ENCODE peak calls at places on chromosome 11, in four cellular contexts. V is neuronal stem cell, L is H9, H is mesenchymal stem cell. Q is an unnamed sample.

GRCh38 chr11:19973136-19973635 is 187.1 kb downstream of the DBX1 start:
- DNase-seq in V (no peak), L (no peak), H (no peak), Q (no peak)

GRCh38 chr11:68373810-68374501 is 61.6 kb downstream of the LRP5 start:
- DNase-seq in V (no peak), L (no peak), H (peak; percentile 72), Q (peak; percentile 15)

GRCh38 chr11:58121101-58121500 is 4.2 kb downstream of the OR9I1 start:
- DNase-seq in V (no peak), L (no peak), H (no peak), Q (peak; percentile 5)

GRCh38 chr11:2293396-2294339 is 8.1 kb downstream of the C11orf21 start:
- DNase-seq in V (no peak), L (peak; percentile 45), H (no peak), Q (no peak)

GRCh38 chr11:19869946-19870589 is 157.4 kb downstream of the NAV2 start:
- DNase-seq in V (no peak), L (no peak), H (no peak), Q (no peak)

GRCh38 chr11:48242501-48242900 is 2.4 kb upstream of the OR4X2 start:
- DNase-seq in V (no peak), L (no peak), H (no peak), Q (no peak)

GRCh38 chr11:96113100-96113710 is 189.3 kb upstream of the MTMR2 start:
- DNase-seq in V (no peak), L (no peak), H (peak; percentile 50), Q (peak; percentile 77)

GRCh38 chr11:64817476-64817875 is 7.1 kb upstream of the MEN1 start:
- DNase-seq in V (no peak), L (no peak), H (no peak), Q (no peak)

GRCh38 chr11:50073113-50074105 is 40.7 kb downstream of the OR4C45 start:
- DNase-seq in V (no peak), L (no peak), H (no peak), Q (no peak)

GRCh38 chr11:1763796-1764661 is at the start of gene CTSD:
- DNase-seq in V (peak; percentile 84), L (peak; percentile 80), H (peak; percentile 70), Q (peak; percentile 69)

GRCh38 chr11:2838091-2838490 is 47.5 kb downstream of the CDKN1C start:
- DNase-seq in V (no peak), L (no peak), H (no peak), Q (no peak)

GRCh38 chr11:19660076-19660475 is 52.6 kb upstream of the NAV2 start:
- DNase-seq in V (no peak), L (no peak), H (peak; percentile 70), Q (peak; percentile 85)

GRCh38 chr11:2271077-2271326 is 614 bp upstream of the ASCL2 start:
- DNase-seq in V (no peak), L (no peak), H (no peak), Q (no peak)

GRCh38 chr11:43585877-43586608 is 94.5 kb upstream of the HSD17B12 start:
- DNase-seq in V (no peak), L (no peak), H (no peak), Q (no peak)

GRCh38 chr11:106156290-106156937 is 79.0 kb downstream of the AASDHPPT start:
- DNase-seq in V (peak; percentile 21), L (no peak), H (peak; percentile 89), Q (peak; percentile 83)

GRCh38 chr11:111378773-111379499 is at the start of gene POU2AF1:
- DNase-seq in V (no peak), L (peak; percentile 47), H (no peak), Q (peak; percentile 43)

GRCh38 chr11:59263225-59263894 is 50.6 kb upstream of the MPEG1 start:
- DNase-seq in V (peak; percentile 26), L (peak; percentile 79), H (no peak), Q (no peak)

GRCh38 chr11:132318421-132319157 is 948.2 kb downstream of the NTM start:
- DNase-seq in V (no peak), L (no peak), H (peak; percentile 10), Q (peak; percentile 76)

GRCh38 chr11:110433393-110434333 is 3.9 kb downstream of the FDX1 start:
- DNase-seq in V (no peak), L (no peak), H (peak; percentile 47), Q (peak; percentile 42)

GRCh38 chr11:96748639-96749370 is 359.0 kb downstream of the JRKL start:
- DNase-seq in V (no peak), L (no peak), H (peak; percentile 49), Q (peak; percentile 46)

GRCh38 chr11:70885721-70886305 is 366.6 kb downstream of the SHANK2 start:
- DNase-seq in V (no peak), L (no peak), H (peak; percentile 54), Q (peak; percentile 11)

GRCh38 chr11:111387318-111387863 is 8.3 kb upstream of the POU2AF1 start:
- DNase-seq in V (no peak), L (no peak), H (no peak), Q (no peak)

GRCh38 chr11:73614591-73614990 is 16.7 kb upstream of the FAM168A start:
- DNase-seq in V (no peak), L (no peak), H (no peak), Q (no peak)

DNA sequence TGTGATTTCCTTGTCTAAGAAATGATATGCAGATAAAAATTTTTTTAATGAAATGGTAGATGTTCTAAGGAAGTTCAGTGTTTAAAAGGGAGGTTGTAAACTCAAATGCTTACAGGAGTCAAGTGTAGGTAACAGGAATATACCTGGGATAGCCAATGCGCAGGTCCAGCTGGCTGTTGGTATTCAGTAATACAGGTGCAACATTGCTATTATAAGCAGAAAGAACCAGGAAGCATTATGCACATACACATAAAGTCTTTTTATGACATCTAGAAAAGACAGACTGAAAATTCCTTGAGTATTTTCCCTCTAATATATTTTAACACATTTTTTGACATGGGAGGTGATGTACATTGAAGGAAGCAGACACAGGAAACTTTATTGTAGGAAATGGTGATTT is 43.6 kb upstream of the B3GNT6 start:
- DNase-seq in V (no peak), L (no peak), H (no peak), Q (no peak)
- H3K23ac ChIP-seq in V (no peak overlapping the region), L (no peak overlapping the region), H (no peak overlapping the region), Q (no peak overlapping the region)

DNA sequence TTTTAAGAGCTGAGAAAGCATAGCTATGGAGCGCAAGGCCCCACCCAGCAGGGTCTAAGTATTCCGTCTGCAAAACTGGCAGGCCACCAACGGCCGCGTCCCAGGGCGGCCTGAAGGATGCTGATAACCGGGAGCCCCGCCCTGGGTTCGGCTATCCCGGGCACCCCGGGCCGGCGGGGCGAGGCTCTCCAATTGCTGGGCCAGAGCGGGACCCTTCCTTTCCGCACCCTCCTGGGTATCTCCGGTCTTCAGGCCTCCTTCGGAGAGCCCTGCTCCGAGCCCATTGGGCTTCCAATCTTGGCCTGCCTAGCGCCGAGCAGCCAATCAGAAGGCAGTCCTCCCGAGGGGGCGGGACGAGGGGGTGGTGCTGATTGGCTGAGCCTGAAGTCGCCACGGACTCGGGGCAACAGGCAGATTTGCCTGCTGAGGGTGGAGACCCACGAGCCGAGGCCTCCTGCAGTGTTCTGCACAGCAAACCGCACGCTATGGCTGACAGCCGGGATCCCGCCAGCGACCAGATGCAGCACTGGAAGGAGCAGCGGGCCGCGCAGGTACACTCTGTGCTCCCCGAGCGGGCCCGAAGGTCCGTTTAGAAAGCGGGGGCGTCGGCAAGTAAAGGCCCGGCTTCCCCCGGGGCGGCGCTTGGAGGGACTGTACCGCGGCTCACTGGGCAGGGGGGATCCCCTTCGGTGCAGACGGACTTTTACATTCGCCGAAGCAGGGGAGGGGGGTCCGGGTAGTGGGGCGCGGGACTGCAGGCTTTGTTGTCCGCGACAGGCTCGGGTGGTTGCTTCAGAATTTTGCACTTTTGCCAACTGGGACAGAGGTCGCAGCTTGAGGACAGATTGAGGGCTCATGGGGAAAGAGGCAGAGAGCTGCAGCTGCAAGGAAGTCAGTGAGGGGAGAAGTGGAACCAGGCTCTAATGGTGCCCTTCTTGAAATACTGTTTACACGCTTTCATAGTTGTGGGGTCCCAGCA is at the start of gene CAT:
- DNase-seq in V (peak; percentile 89), L (no peak), H (no peak), Q (peak; percentile 97)
- H3K23ac ChIP-seq in V (peak within 1 kb of the TSS; percentile 57), L (no peak within 1 kb of the TSS), H (no peak within 1 kb of the TSS), Q (peak within 1 kb of the TSS; percentile 86)

GRCh38 chr11:76794371-76795284 is 11.5 kb downstream of the TSKU start:
- DNase-seq in V (no peak), L (peak; percentile 17), H (no peak), Q (no peak)
- H3K23ac ChIP-seq in V (peak overlapping the region; percentile 90), L (no peak overlapping the region), H (no peak overlapping the region), Q (no peak overlapping the region)

DNA sequence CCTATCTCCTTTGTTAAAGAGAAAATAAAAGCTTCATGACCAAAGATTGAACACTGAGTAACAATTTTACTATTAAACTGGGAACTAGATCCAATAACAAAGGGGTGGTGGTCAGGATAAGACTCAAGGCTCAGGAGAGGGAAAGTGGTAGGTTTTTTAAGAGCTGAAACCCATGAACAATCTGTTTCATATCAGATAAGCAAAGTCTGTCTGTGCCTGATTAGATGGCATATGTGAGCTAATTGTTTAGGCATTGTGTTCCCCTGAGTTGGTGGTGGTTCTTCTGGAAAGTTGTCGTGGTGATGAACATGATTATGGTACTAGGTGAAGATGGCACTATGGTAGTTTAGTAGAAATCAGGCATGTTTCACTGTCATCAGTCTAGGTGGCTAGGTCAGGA is 24.4 kb downstream of the USP47 start:
- DNase-seq in V (no peak), L (no peak), H (no peak), Q (no peak)
- H3K23ac ChIP-seq in V (no peak overlapping the region), L (no peak overlapping the region), H (no peak overlapping the region), Q (peak overlapping the region; percentile 5)

DNA sequence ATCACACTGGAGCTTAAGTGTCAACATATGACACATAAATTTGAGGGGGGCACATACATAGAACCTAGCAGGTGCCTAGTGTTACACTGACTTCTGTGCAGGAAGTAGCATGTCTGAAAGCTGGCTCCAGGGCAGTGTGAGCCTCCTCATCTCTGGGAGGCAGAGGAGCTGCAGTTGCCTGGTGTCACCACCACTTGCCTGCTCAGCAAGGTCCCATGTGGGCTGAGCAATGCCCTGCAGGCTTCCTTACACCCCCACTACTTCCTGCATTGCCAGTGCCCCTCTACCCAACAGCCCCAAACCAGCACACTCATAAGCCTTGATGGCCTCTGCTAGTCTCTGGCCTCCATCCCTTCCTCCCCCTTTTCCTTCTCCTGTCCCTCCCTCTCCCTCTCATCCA is 165.8 kb downstream of the BUD13 start:
- DNase-seq in V (no peak), L (no peak), H (no peak), Q (no peak)
- H3K23ac ChIP-seq in V (no peak overlapping the region), L (no peak overlapping the region), H (no peak overlapping the region), Q (no peak overlapping the region)

GRCh38 chr11:119772581-119772980 is 43.6 kb upstream of the NECTIN1 start:
- DNase-seq in V (no peak), L (no peak), H (no peak), Q (no peak)
- H3K23ac ChIP-seq in V (no peak overlapping the region), L (no peak overlapping the region), H (no peak overlapping the region), Q (no peak overlapping the region)

DNA sequence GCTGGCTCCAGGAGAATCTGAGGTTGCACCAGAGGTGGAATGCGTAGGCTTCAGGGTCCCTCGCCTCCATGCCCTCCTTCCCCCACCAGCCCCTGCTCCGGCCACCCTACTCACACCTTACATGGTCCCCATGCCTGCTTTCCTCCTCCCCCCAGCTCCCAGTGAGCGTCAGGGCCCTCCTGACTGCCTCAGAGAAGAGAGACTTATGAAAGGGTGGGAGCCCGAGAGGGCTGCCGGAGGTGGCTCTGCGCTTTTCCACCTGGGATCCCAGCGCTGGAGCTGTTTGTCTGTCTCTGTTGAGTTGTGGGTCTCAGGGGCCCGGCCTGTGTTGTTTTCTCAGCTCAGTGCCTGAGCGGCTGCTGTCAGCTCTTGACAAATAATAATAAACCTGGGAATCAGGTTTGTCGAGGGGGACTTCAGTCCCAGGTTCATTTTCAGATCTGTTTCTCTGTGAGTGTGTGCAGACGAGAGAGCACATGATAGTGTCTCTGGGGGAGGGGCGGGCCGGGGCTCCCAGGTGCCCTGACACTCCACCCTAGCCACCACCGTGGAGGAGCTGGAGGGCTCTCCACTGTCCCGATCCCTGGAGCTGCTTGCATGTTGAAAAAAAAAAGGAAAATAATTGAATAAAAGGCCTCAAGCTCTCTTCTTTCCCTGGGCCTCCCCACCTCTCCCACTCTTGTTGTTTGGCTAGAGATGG is 153.6 kb downstream of the FEZ1 start:
- DNase-seq in V (no peak), L (no peak), H (no peak), Q (no peak)
- H3K23ac ChIP-seq in V (no peak overlapping the region), L (no peak overlapping the region), H (no peak overlapping the region), Q (no peak overlapping the region)